ENCODE peak calls at places on chromosomes 6 and 20, in five cellular contexts. Z is CD8-positive, alpha-beta T cell; P is RWPE1; H is H9; T is tibial artery. G is an unnamed sample.
A peak's percentile ranks its signal among the peaks of the same experiment; 100 is the strongest.

GRCh38 chr6:17012421-17013225 is 89.2 kb upstream of the STMND1 start:
- DNase-seq in Z (no peak), T (peak; percentile 74), H (peak; percentile 72), P (no peak), G (no peak)

GRCh38 chr6:119865466-119866350 is 516.1 kb upstream of the MAN1A1 start:
- DNase-seq in P (peak; percentile 23), Z (no peak), T (no peak), H (no peak), G (no peak)

GRCh38 chr6:106421491-106421890 is 61.0 kb downstream of the CRYBG1 start:
- DNase-seq in P (no peak), T (no peak), H (no peak), Z (no peak), G (no peak)

GRCh38 chr6:154518386-154518785 is 7.9 kb upstream of the CNKSR3 start:
- DNase-seq in H (no peak), T (no peak), Z (no peak), P (no peak), G (no peak)

GRCh38 chr6:36791553-36792171 is 47.6 kb downstream of the CPNE5 start:
- DNase-seq in H (no peak), T (no peak), Z (no peak), P (no peak), G (no peak)

GRCh38 chr20:11451793-11452291 is 465.9 kb upstream of the BTBD3 start:
- DNase-seq in H (peak; percentile 29), P (no peak), T (no peak), Z (no peak), G (no peak)

GRCh38 chr20:50540620-50541605 is 30.7 kb downstream of the PTPN1 start:
- DNase-seq in T (no peak), Z (no peak), H (no peak), P (peak; percentile 75), G (no peak)

GRCh38 chr6:134534708-134535149 is 216.8 kb upstream of the SGK1 start:
- DNase-seq in P (no peak), T (no peak), H (no peak), Z (no peak), G (no peak)

GRCh38 chr20:2101057-2101934 is at the start of gene STK35:
- DNase-seq in P (peak; percentile 89), T (no peak), H (peak; percentile 72), Z (peak; percentile 49), G (no peak)

GRCh38 chr6:14887986-14888574 is 357.8 kb upstream of the JARID2 start:
- DNase-seq in T (no peak), P (no peak), Z (no peak), H (no peak), G (no peak)

GRCh38 chr6:14889698-14890593 is 355.9 kb upstream of the JARID2 start:
- DNase-seq in T (no peak), H (no peak), Z (no peak), P (no peak), G (no peak)

GRCh38 chr6:14888575-14889000 is 357.3 kb upstream of the JARID2 start:
- DNase-seq in Z (no peak), H (no peak), T (no peak), P (no peak), G (no peak)

GRCh38 chr6:14887181-14887580 is 358.7 kb upstream of the JARID2 start:
- DNase-seq in H (no peak), P (no peak), Z (no peak), T (no peak), G (no peak)

GRCh38 chr6:14889172-14889571 is 356.7 kb upstream of the JARID2 start:
- DNase-seq in P (no peak), H (no peak), Z (no peak), T (no peak), G (no peak)
- H3K27ac ChIP-seq in P (no peak overlapping the region), H (no peak overlapping the region), Z (no peak overlapping the region), T (no peak overlapping the region), G (no peak overlapping the region)

DNA sequence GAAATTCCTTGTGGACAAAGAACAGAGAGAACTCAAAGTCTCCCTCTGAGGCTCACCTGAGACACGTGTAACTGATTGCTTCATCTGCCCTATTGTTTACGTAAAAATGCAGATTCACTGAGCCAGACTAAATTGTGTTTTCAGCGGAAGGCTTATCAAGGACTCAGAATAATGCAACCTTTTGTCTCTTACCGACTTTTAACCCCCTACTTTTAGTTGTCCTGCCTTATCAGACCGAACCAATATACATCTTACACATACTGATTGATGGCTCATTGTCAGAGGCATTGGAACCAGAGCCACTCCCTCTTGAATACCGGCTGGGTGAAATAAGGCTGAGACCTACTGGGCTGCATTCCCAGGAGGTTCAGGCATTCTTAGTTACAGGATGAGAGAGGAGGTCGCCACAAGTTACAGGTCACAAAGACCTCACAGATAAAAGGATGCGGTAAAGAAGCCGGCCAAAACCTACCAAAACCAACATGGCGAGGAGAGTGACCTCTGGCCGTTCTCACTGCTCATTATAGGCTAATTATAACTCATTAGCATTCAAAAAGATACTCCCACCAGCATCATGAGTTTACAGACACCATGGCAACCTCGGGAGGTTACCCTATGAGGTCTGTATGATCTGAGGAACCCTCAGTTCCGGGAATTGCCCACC is 95.5 kb upstream of the ZNF184 start:
- DNase-seq in H (peak; percentile 47), Z (no peak), P (no peak), T (no peak), G (no peak)
- H3K27ac ChIP-seq in H (no peak overlapping the region), Z (no peak overlapping the region), P (no peak overlapping the region), T (no peak overlapping the region), G (no peak overlapping the region)

GRCh38 chr6:166465671-166466087 is 82.9 kb upstream of the MPC1 start:
- DNase-seq in P (no peak), H (no peak), T (no peak), Z (no peak), G (no peak)
- H3K27ac ChIP-seq in P (peak overlapping the region; percentile 71), H (no peak overlapping the region), T (no peak overlapping the region), Z (no peak overlapping the region), G (peak overlapping the region; percentile 50)

GRCh38 chr20:62243906-62244515 is 5.7 kb downstream of the OSBPL2 start:
- DNase-seq in Z (no peak), P (no peak), H (no peak), T (no peak), G (no peak)
- H3K27ac ChIP-seq in Z (no peak overlapping the region), P (peak overlapping the region; percentile 72), H (no peak overlapping the region), T (no peak overlapping the region), G (no peak overlapping the region)

GRCh38 chr20:36093804-36094145 is 60.8 kb upstream of the EPB41L1 start:
- DNase-seq in H (no peak), P (no peak), T (no peak), Z (no peak), G (no peak)
- H3K27ac ChIP-seq in H (no peak overlapping the region), P (peak overlapping the region; percentile 84), T (peak overlapping the region; percentile 62), Z (no peak overlapping the region), G (no peak overlapping the region)

DNA sequence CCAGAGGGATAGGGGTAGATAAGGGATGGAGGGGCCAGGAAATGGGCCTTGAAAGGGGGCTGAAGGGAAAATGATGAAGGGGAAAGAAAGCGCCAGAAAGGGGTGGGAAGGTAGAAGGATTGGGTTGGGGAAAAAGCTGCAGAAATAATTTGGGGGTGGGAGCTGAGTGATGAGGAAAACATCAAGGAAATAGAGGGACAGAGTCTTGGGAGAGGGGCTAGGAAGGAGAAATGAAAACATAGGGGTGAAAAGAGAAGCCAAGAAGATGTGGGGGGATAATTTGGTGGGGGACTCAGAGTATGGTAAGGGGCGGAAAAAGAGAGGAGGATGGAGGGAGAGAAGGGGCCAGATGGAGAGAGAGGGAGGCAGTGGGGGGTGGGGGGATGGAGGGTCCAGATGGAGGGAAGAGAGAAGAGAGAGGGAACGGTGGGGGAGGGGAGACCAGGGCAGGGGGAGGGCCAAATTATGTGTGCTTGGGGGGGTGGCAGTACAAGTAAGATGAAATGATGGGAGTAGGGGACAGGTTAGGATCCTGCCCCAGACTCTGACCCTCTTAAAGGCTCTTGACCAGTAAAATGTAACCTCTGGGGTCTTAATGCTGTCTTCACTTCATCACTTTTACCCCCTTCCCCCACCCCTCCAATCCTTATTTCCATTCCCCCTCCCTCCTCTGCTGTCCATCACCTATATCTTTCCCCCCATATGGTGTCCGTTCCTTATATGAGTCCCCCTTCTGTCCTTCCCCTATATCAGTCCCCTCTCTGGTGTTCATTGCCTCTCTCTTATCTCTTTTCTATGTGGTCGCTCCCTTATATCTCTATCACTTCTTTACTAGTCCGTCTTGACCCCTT is 853 bp downstream of the SYNGAP1 start:
- DNase-seq in T (no peak), P (no peak), H (no peak), Z (no peak), G (no peak)
- H3K27ac ChIP-seq in T (peak overlapping the region; percentile 88), P (peak overlapping the region; percentile 61), H (no peak overlapping the region), Z (no peak overlapping the region), G (no peak overlapping the region)

GRCh38 chr6:79538481-79538971 is 1.3 kb upstream of the LCA5 start:
- DNase-seq in Z (no peak), P (peak; percentile 7), T (no peak), H (no peak), G (no peak)
- H3K27ac ChIP-seq in Z (no peak overlapping the region), P (no peak overlapping the region), T (peak overlapping the region; percentile 89), H (no peak overlapping the region), G (peak overlapping the region; percentile 85)

GRCh38 chr6:156634971-156635371 is 142.2 kb upstream of the ARID1B start:
- DNase-seq in H (no peak), T (no peak), Z (no peak), P (no peak), G (no peak)
- H3K27ac ChIP-seq in H (no peak overlapping the region), T (no peak overlapping the region), Z (no peak overlapping the region), P (no peak overlapping the region), G (no peak overlapping the region)

GRCh38 chr6:168968801-168969200 is 284.8 kb downstream of the THBS2 start:
- DNase-seq in Z (no peak), H (no peak), T (no peak), P (no peak), G (no peak)
- H3K27ac ChIP-seq in Z (no peak overlapping the region), H (no peak overlapping the region), T (no peak overlapping the region), P (no peak overlapping the region), G (no peak overlapping the region)

DNA sequence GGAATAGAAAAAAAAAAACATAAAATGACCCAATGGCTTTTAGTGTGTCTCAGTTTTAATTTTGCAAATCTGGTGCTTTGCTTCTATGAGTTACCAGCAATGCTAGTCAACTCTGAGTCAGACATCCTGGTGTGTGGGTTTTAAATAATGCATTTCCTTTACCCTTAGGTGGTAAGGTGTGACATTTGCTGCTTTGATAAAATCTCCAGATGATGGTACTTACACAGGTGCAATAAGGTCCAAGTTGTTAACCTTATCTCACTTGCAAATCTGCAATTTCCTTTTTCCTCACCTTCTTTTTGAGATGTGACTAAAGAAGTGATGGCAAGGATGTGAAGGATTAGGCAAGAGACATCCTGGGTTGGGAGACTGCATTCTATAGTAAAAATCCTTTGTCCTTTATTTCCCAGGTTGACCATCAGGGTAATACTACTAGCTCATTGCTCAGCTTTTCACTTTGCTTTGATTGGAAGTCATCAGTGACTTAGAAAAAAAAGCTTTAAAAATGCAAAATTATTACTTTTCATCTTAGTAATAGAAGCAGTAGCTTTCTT is 818.5 kb upstream of the FLRT3 start:
- DNase-seq in T (no peak), Z (no peak), H (no peak), P (peak; percentile 36), G (no peak)
- H3K27ac ChIP-seq in T (no peak overlapping the region), Z (no peak overlapping the region), H (no peak overlapping the region), P (no peak overlapping the region), G (no peak overlapping the region)